ENCODE peak calls at places on chromosome 4, in five cellular contexts. I is AG09319; L is activated CD4-positive, alpha-beta memory T cell treated with anti-CD3 and anti-CD28 coated beads for 36 hours; M is ELR; Q is T-helper 17 cell. C is an unnamed sample.

GRCh38 chr4:111475001-111475400 is 670.3 kb upstream of the FAM241A start:
- DNase-seq in I (peak), L (no peak), Q (no peak), M (peak), C (no peak)

GRCh38 chr4:184251680-184252000 is 34.0 kb upstream of the ENPP6 start:
- DNase-seq in Q (no peak), I (no peak), L (no peak), M (no peak), C (no peak)

GRCh38 chr4:2842667-2843022 is 999 bp upstream of the ADD1 start:
- DNase-seq in M (peak), Q (no peak), L (no peak), I (no peak), C (no peak)

GRCh38 chr4:140100771-140101170 is 53.2 kb downstream of the MAML3 start:
- DNase-seq in Q (no peak), I (no peak), L (no peak), M (no peak), C (no peak)

GRCh38 chr4:68451246-68452211 is 4.3 kb downstream of the TMPRSS11E start:
- DNase-seq in I (no peak), Q (no peak), M (peak), L (no peak), C (no peak)

GRCh38 chr4:75087865-75088264 is 154.9 kb downstream of the PARM1 start:
- DNase-seq in I (no peak), L (no peak), M (no peak), Q (no peak), C (no peak)

GRCh38 chr4:182189107-182189878 is 53.9 kb upstream of the TENM3 start:
- DNase-seq in Q (no peak), L (no peak), I (no peak), M (peak), C (no peak)

GRCh38 chr4:37438880-37439279 is 194.3 kb downstream of the NWD2 start:
- DNase-seq in Q (no peak), L (no peak), M (no peak), I (no peak), C (no peak)

GRCh38 chr4:141077611-141078225 is 55.6 kb downstream of the RNF150 start:
- DNase-seq in M (no peak), Q (no peak), L (no peak), I (no peak), C (no peak)

GRCh38 chr4:1579834-1580686 is 104.1 kb downstream of the FAM53A start:
- DNase-seq in Q (peak), I (peak), L (peak), M (peak), C (peak)

GRCh38 chr4:183444953-183445543 is 612 bp downstream of the CDKN2AIP start:
- DNase-seq in L (no peak), Q (no peak), I (no peak), M (peak), C (peak)

GRCh38 chr4:89509708-89510269 is 202.2 kb upstream of the GPRIN3 start:
- DNase-seq in L (peak), M (no peak), Q (no peak), I (peak), C (no peak)

GRCh38 chr4:36187723-36188333 is 56.5 kb downstream of the ARAP2 start:
- DNase-seq in Q (no peak), M (peak), L (no peak), I (no peak), C (no peak)

GRCh38 chr4:16072168-16072567 is 11.7 kb downstream of the PROM1 start:
- DNase-seq in M (no peak), I (no peak), L (no peak), Q (no peak), C (no peak)

GRCh38 chr4:17142232-17142711 is 243.8 kb upstream of the LDB2 start:
- DNase-seq in I (peak), M (peak), L (no peak), Q (no peak), C (no peak)

GRCh38 chr4:78481180-78481579 is 70.4 kb upstream of the ANXA3 start:
- DNase-seq in Q (no peak), L (no peak), M (peak), I (peak), C (no peak)

GRCh38 chr4:14237911-14238310 is 610.4 kb upstream of the BOD1L1 start:
- DNase-seq in Q (no peak), I (no peak), M (no peak), L (no peak), C (no peak)

GRCh38 chr4:133156096-133156495 is 7.0 kb downstream of the PCDH10 start:
- DNase-seq in Q (no peak), I (no peak), L (no peak), M (no peak), C (no peak)

GRCh38 chr4:81565137-81565870 is 93.6 kb upstream of the RASGEF1B start:
- DNase-seq in M (no peak), L (no peak), Q (no peak), I (no peak), C (no peak)

GRCh38 chr4:151950993-151951726 is 190.4 kb upstream of the GATB start:
- DNase-seq in M (no peak), L (no peak), Q (no peak), I (no peak), C (no peak)

GRCh38 chr4:163447481-163447880 is 26.1 kb downstream of the TKTL2 start:
- DNase-seq in I (no peak), L (no peak), M (no peak), Q (no peak), C (no peak)

GRCh38 chr4:65437102-65437501 is 233.2 kb downstream of the EPHA5 start:
- DNase-seq in Q (no peak), M (no peak), I (no peak), L (no peak), C (no peak)

GRCh38 chr4:140654516-140654855 is 85.7 kb upstream of the UCP1 start:
- DNase-seq in M (no peak), Q (no peak), I (no peak), L (no peak), C (no peak)

GRCh38 chr4:6785572-6785925 is 3.0 kb downstream of the KIAA0232 start:
- DNase-seq in Q (no peak), L (no peak), M (no peak), I (no peak), C (no peak)

GRCh38 chr4:70315928-70316327 is 18.9 kb upstream of the CABS1 start:
- DNase-seq in Q (no peak), L (no peak), I (no peak), M (peak), C (no peak)

GRCh38 chr4:5079581-5079980 is 28.3 kb downstream of the STK32B start:
- DNase-seq in Q (no peak), M (peak), L (no peak), I (no peak), C (no peak)

GRCh38 chr4:58127680-58128079 is 1017.5 kb upstream of the IGFBP7 start:
- DNase-seq in I (no peak), M (no peak), Q (no peak), L (no peak), C (no peak)

GRCh38 chr4:10816571-10816970 is 132.0 kb upstream of the CLNK start:
- DNase-seq in I (no peak), L (no peak), Q (no peak), M (no peak), C (no peak)

GRCh38 chr4:140296335-140296753 is 77.1 kb upstream of the SCOC start:
- DNase-seq in I (peak), M (peak), L (no peak), Q (no peak), C (no peak)